ENCODE peak calls at places on chromosomes 7 and 10, in nine cellular contexts. T is stimulated activated CD4-positive, alpha-beta T cell treated with anti-CD3 and anti-CD28 coated beads, Interleukin-2, amount 100 ng/mL, for 48 hours; H is C1 segment of cervical spinal cord; L is CD8-positive, alpha-beta memory T cell; P is lower lobe of right lung; B is MV-4-11; I is myocyte; A is CD4-positive, alpha-beta memory T cell; F is T follicular helper cell. Y is an unnamed sample.

GRCh38 chr7:48173983-48174382 is 2.7 kb downstream of the ABCA13 start:
- DNase-seq in B (no peak), F (no peak), L (no peak), P (no peak), A (no peak), H (no peak), I (no peak), T (no peak), Y (no peak)

GRCh38 chr7:29326872-29327271 is 132.3 kb downstream of the CHN2 start:
- DNase-seq in L (no peak), H (no peak), T (no peak), P (no peak), B (no peak), F (no peak), A (no peak), I (no peak), Y (no peak)

GRCh38 chr10:36448760-36449681 is 676.4 kb upstream of the ANKRD30A start:
- DNase-seq in H (no peak), F (no peak), A (no peak), B (no peak), I (no peak), T (no peak), P (no peak), L (no peak), Y (no peak)

GRCh38 chr10:113525713-113526112 is 27.1 kb upstream of the HABP2 start:
- DNase-seq in F (no peak), I (no peak), H (no peak), B (no peak), P (no peak), T (no peak), A (no peak), L (no peak), Y (no peak)

GRCh38 chr7:152608656-152609055 is 67.3 kb downstream of the XRCC2 start:
- DNase-seq in F (no peak), B (no peak), A (no peak), I (no peak), T (no peak), P (no peak), H (no peak), L (no peak), Y (no peak)

GRCh38 chr7:73774923-73775322 is 4.9 kb upstream of the CLDN3 start:
- DNase-seq in L (no peak), P (no peak), I (peak; percentile 17), F (no peak), T (no peak), B (no peak), H (no peak), A (no peak), Y (no peak)

GRCh38 chr7:137538361-137538762 is 194.8 kb upstream of the PTN start:
- DNase-seq in B (no peak), F (no peak), P (no peak), T (no peak), I (peak; percentile 64), A (no peak), H (no peak), L (no peak), Y (no peak)

GRCh38 chr10:89283174-89283987 is 18.5 kb upstream of the IFIT2 start:
- DNase-seq in A (no peak), T (no peak), F (no peak), P (no peak), H (peak; percentile 10), L (no peak), I (peak; percentile 80), B (peak; percentile 35), Y (no peak)

GRCh38 chr10:104908581-104908980 is 267.5 kb downstream of the SORCS3 start:
- DNase-seq in L (no peak), A (no peak), F (no peak), T (no peak), B (no peak), I (no peak), H (no peak), P (no peak), Y (no peak)

GRCh38 chr7:91085175-91085574 is 179.1 kb upstream of the FZD1 start:
- DNase-seq in L (no peak), H (no peak), A (no peak), I (no peak), B (no peak), T (no peak), P (no peak), F (no peak), Y (no peak)

GRCh38 chr7:30365626-30366025 is 81.2 kb downstream of the ZNRF2 start:
- DNase-seq in H (no peak), L (no peak), T (no peak), P (no peak), F (no peak), A (no peak), B (no peak), I (no peak), Y (no peak)

GRCh38 chr7:92674379-92674778 is 84.2 kb upstream of the FAM133B start:
- DNase-seq in F (no peak), B (no peak), L (no peak), A (no peak), T (no peak), I (no peak), P (no peak), H (no peak), Y (no peak)

GRCh38 chr10:73785721-73786511 is 510 bp downstream of the ZSWIM8 start:
- DNase-seq in B (peak; percentile 14), F (peak; percentile 30), A (peak; percentile 75), P (peak; percentile 73), T (peak; percentile 23), L (peak; percentile 27), H (peak; percentile 62), I (peak; percentile 59), Y (peak; percentile 37)

GRCh38 chr10:122279725-122280141 is 8.6 kb downstream of the BTBD16 start:
- DNase-seq in H (no peak), F (no peak), B (peak; percentile 16), L (no peak), T (no peak), P (no peak), I (peak; percentile 80), A (no peak), Y (no peak)

GRCh38 chr7:74449809-74450397 is 3.8 kb upstream of the GTF2IRD1 start:
- DNase-seq in P (no peak), T (peak; percentile 82), I (peak; percentile 77), A (peak; percentile 67), F (peak; percentile 54), L (peak; percentile 46), B (peak; percentile 55), H (peak; percentile 9), Y (peak; percentile 82)

Y was measured in naive thymus-derived CD8-positive, alpha-beta T cell.